ENCODE peak calls at places on chromosomes 16 and 17, in five cellular contexts. L, F, Z, D and R are unnamed samples.

GRCh38 chr16:58863761-58864160 is 129.6 kb upstream of the GOT2 start:
- DNase-seq in L (no peak), F (no peak), Z (no peak), D (no peak), R (no peak)

GRCh38 chr17:11492511-11492910 is 105.8 kb upstream of the DNAH9 start:
- DNase-seq in L (no peak), F (no peak), Z (no peak), D (no peak), R (no peak)

GRCh38 chr16:53950677-53951076 is 246.7 kb downstream of the FTO start:
- DNase-seq in L (no peak), F (no peak), Z (no peak), D (no peak), R (no peak)

GRCh38 chr16:4636196-4636595 is 11.6 kb downstream of the MGRN1 start:
- DNase-seq in L (no peak), F (no peak), Z (no peak), D (no peak), R (no peak)

GRCh38 chr16:69566437-69567030 is 768 bp downstream of the NFAT5 start:
- DNase-seq in L (peak; percentile 71), F (peak; percentile 85), Z (peak; percentile 19), D (peak; percentile 89), R (peak; percentile 77)

GRCh38 chr16:73912311-73912710 is 384.3 kb upstream of the PSMD7 start:
- DNase-seq in L (no peak), F (no peak), Z (no peak), D (no peak), R (no peak)

GRCh38 chr16:68506331-68507053 is 32.6 kb upstream of the ZFP90 start:
- DNase-seq in L (no peak), F (peak; percentile 18), Z (no peak), D (no peak), R (peak; percentile 16)

GRCh38 chr17:49022391-49022941 is 25.3 kb downstream of the IGF2BP1 start:
- DNase-seq in L (peak; percentile 83), F (peak; percentile 67), Z (peak; percentile 51), D (peak; percentile 68), R (no peak)

GRCh38 chr16:46949216-46949892 is 24.1 kb downstream of the DNAJA2 start:
- DNase-seq in L (no peak), F (no peak), Z (no peak), D (peak; percentile 54), R (no peak)

GRCh38 chr16:54342001-54342776 is 55.6 kb upstream of the IRX3 start:
- DNase-seq in L (peak; percentile 30), F (peak; percentile 39), Z (no peak), D (no peak), R (no peak)

GRCh38 chr17:66994943-66995535 is 30.5 kb downstream of the CACNG4 start:
- DNase-seq in L (no peak), F (no peak), Z (no peak), D (no peak), R (no peak)

GRCh38 chr17:34703533-34703932 is 124.2 kb downstream of the TMEM132E start:
- DNase-seq in L (peak; percentile 54), F (peak; percentile 42), Z (peak; percentile 72), D (peak; percentile 37), R (no peak)

GRCh38 chr17:60604686-60605334 is 4.8 kb downstream of the PPM1D start:
- DNase-seq in L (peak; percentile 46), F (peak; percentile 65), Z (no peak), D (no peak), R (no peak)

GRCh38 chr16:89484923-89485679 is 5.3 kb downstream of the ANKRD11 start:
- DNase-seq in L (no peak), F (no peak), Z (no peak), D (no peak), R (peak; percentile 46)

GRCh38 chr17:81726004-81726403 is 13.9 kb downstream of the SLC25A10 start:
- DNase-seq in L (no peak), F (no peak), Z (no peak), D (no peak), R (no peak)

GRCh38 chr17:37608369-37609169 is 649 bp downstream of the SYNRG start:
- DNase-seq in L (peak; percentile 41), F (peak; percentile 44), Z (peak; percentile 64), D (no peak), R (peak; percentile 18)

GRCh38 chr17:81241648-81242420 is 2.7 kb downstream of the NDUFAF8 start:
- DNase-seq in L (peak; percentile 46), F (peak; percentile 66), Z (peak; percentile 64), D (no peak), R (peak; percentile 85)

GRCh38 chr17:60538726-60539125 is 12.7 kb upstream of the APPBP2 start:
- DNase-seq in L (no peak), F (no peak), Z (no peak), D (no peak), R (no peak)

GRCh38 chr17:62617894-62618472 is 9.5 kb upstream of the MRC2 start:
- DNase-seq in L (peak; percentile 39), F (peak; percentile 86), Z (no peak), D (peak; percentile 64), R (no peak)

GRCh38 chr16:88130681-88131080 is 179.4 kb downstream of the BANP start:
- DNase-seq in L (no peak), F (no peak), Z (no peak), D (no peak), R (no peak)

GRCh38 chr17:67503184-67503583 is 126.1 kb downstream of the PITPNC1 start:
- DNase-seq in L (no peak), F (peak; percentile 49), Z (no peak), D (peak; percentile 65), R (no peak)

GRCh38 chr17:15651583-15652110 is 32.1 kb upstream of the FBXW10B start:
- DNase-seq in L (peak; percentile 98), F (peak; percentile 100), Z (no peak), D (peak; percentile 98), R (peak; percentile 59)

GRCh38 chr17:9279911-9280310 is 258.6 kb downstream of the NTN1 start:
- DNase-seq in L (no peak), F (no peak), Z (no peak), D (peak; percentile 46), R (no peak)

GRCh38 chr17:50153650-50154575 is 3.4 kb upstream of the PPP1R9B start:
- DNase-seq in L (peak; percentile 53), F (no peak), Z (no peak), D (no peak), R (no peak)

GRCh38 chr17:55520402-55520801 is 9.2 kb upstream of the SMIM36 start:
- DNase-seq in L (no peak), F (no peak), Z (no peak), D (no peak), R (no peak)

GRCh38 chr16:31877876-31878642 is 4.5 kb downstream of the ZNF267 start:
- DNase-seq in L (no peak), F (no peak), Z (no peak), D (no peak), R (no peak)

GRCh38 chr16:658679-659571 is 9.0 kb upstream of the RHOT2 start:
- DNase-seq in L (no peak), F (no peak), Z (no peak), D (no peak), R (no peak)

GRCh38 chr17:82866521-82867214 is 26.8 kb upstream of the ZNF750 start:
- DNase-seq in L (peak; percentile 79), F (peak; percentile 92), Z (no peak), D (no peak), R (no peak)

GRCh38 chr17:14672830-14673229 is 371.9 kb downstream of the HS3ST3B1 start:
- DNase-seq in L (peak; percentile 46), F (peak; percentile 57), Z (no peak), D (no peak), R (no peak)

GRCh38 chr17:58085039-58085715 is 2.0 kb downstream of the DYNLL2 start:
- DNase-seq in L (no peak), F (peak; percentile 17), Z (no peak), D (no peak), R (no peak)
- TF ChIP-seq CTCF in L (no peak), F (no peak), Z (no peak), D (no peak), R (no peak)

DNA sequence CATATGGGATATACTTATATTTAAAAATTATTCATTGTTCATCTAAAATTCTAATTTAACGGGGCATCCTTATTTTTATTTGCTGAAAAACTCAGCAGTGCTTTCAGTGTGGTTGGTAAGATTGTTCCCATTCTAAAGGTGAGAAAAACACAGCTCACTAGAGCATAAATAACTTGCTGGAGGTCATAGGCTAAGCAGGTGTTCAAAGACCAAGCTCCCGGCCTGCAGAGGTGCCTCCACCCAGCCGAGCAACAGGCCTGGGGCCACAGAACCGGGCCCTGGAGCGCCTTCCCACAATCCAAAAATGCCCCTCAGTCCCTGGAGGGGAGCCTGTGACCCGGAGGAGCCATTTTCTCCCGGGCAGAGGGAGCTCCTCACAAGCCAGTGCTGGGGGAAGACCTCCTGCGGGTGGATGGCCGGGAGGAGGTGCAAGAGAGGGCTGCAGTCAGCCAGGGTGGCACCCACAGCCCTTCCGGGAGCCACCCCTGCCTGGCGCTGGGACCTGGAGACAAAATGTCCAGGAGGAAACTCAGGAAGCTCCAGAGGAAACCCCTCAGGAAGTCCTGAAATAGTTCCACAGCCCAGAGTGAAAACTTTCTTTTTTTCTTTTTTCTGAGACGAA is 14.7 kb downstream of the ABR start:
- DNase-seq in L (no peak), F (no peak), Z (no peak), D (no peak), R (peak; percentile 73)
- TF ChIP-seq CTCF in L (no peak), F (no peak), Z (no peak), D (no peak), R (no peak)

DNA sequence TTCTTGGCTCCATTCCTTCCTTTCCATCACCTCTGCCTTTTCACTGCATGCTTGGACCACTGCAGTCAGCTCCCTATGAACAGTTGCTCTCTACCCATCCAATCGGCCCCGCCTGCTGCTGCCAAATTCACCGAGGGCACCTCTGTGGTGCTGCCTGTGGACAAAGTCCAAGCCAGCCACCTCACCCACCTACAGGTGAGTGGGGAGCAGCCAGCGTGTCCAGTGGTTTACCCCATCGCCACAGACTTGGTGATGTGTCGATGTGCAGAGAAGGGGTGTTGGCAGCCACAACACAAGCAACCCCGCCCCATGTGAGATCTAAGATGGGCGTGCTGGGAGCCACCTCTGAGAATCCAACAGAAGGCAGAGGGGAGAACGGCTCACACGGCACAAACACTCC is 43.7 kb upstream of the STH start:
- DNase-seq in L (no peak), F (no peak), Z (no peak), D (no peak), R (no peak)
- TF ChIP-seq CTCF in L (no peak), F (no peak), Z (no peak), D (no peak), R (no peak)

GRCh38 chr16:47976609-47977180 is 179.1 kb downstream of the ABCC12 start:
- DNase-seq in L (no peak), F (no peak), Z (no peak), D (no peak), R (no peak)

GRCh38 chr16:47972246-47972985 is 183.4 kb downstream of the ABCC12 start:
- DNase-seq in L (no peak), F (no peak), Z (no peak), D (no peak), R (no peak)

GRCh38 chr16:47971225-47971624 is 184.6 kb downstream of the ABCC12 start:
- DNase-seq in L (no peak), F (no peak), Z (no peak), D (no peak), R (no peak)

GRCh38 chr16:47970291-47970931 is 185.4 kb downstream of the ABCC12 start:
- DNase-seq in L (peak; percentile 62), F (peak; percentile 41), Z (peak; percentile 26), D (no peak), R (no peak)

GRCh38 chr16:47973552-47973951 is 182.2 kb downstream of the ABCC12 start:
- DNase-seq in L (no peak), F (no peak), Z (no peak), D (no peak), R (no peak)
- TF ChIP-seq CTCF in L (no peak), F (no peak), Z (no peak), D (no peak), R (no peak)

GRCh38 chr17:20225162-20226115 is 216.3 kb downstream of the SPECC1 start:
- DNase-seq in L (no peak), F (peak; percentile 7), Z (no peak), D (no peak), R (no peak)
- TF ChIP-seq CTCF in L (no peak), F (peak; percentile 13), Z (no peak), D (no peak), R (no peak)